ENCODE peak calls at places on chromosomes 7 and 10, in ten cellular contexts. C is fibroblast of gingiva; E is Ammon's horn; T is aorta; W is IMR-90; Z is C1 segment of cervical spinal cord; U is mucosa of gallbladder; K is NCI-H2029; P is effector CD4-positive, alpha-beta T cell; M is fibroblast of the conjunctiva. Y is an unnamed sample.

GRCh38 chr10:79184141-79184625 is 115.4 kb downstream of the ZMIZ1 start:
- DNase-seq in C (peak), E (no peak), T (no peak), W (peak), Z (no peak), U (peak), K (no peak), P (no peak), M (no peak), Y (no peak)

GRCh38 chr10:61761825-61762217 is 99.1 kb downstream of the CABCOCO1 start:
- DNase-seq in C (no peak), E (peak), T (no peak), W (no peak), Z (no peak), U (no peak), K (no peak), P (no peak), M (no peak), Y (no peak)

GRCh38 chr10:69362471-69362954 is 54.2 kb downstream of the TACR2 start:
- DNase-seq in C (peak), E (no peak), T (peak), W (peak), Z (no peak), U (peak), K (peak), P (no peak), M (peak), Y (peak)

GRCh38 chr7:106165328-106165727 is 53.2 kb upstream of the SYPL1 start:
- DNase-seq in C (peak), E (no peak), T (no peak), W (peak), Z (no peak), U (no peak), K (no peak), P (no peak), M (peak), Y (no peak)

GRCh38 chr7:152683297-152683696 is 7.4 kb upstream of the XRCC2 start:
- DNase-seq in C (no peak), E (no peak), T (no peak), W (no peak), Z (no peak), U (no peak), K (no peak), P (no peak), M (no peak), Y (no peak)

GRCh38 chr10:95835149-95835860 is 72.5 kb upstream of the CC2D2B start:
- DNase-seq in C (no peak), E (no peak), T (no peak), W (peak), Z (no peak), U (no peak), K (no peak), P (no peak), M (no peak), Y (no peak)

GRCh38 chr7:155408657-155409586 is 49.0 kb upstream of the EN2 start:
- DNase-seq in C (no peak), E (no peak), T (no peak), W (no peak), Z (no peak), U (no peak), K (no peak), P (no peak), M (no peak), Y (no peak)

GRCh38 chr7:104980969-104981670 is 32.9 kb upstream of the KMT2E start:
- DNase-seq in C (peak), E (peak), T (no peak), W (peak), Z (no peak), U (no peak), K (peak), P (no peak), M (no peak), Y (no peak)

GRCh38 chr10:133567119-133567518 is 1.7 kb upstream of the SYCE1 start:
- DNase-seq in C (no peak), E (no peak), T (no peak), W (no peak), Z (no peak), U (no peak), K (no peak), P (no peak), M (no peak), Y (no peak)

GRCh38 chr7:128954830-128955797 is 17.4 kb downstream of the IRF5 start:
- DNase-seq in C (peak), E (peak), T (peak), W (peak), Z (no peak), U (no peak), K (peak), P (no peak), M (peak), Y (no peak)

GRCh38 chr7:80361948-80362347 is 149.9 kb downstream of the GNAT3 start:
- DNase-seq in C (peak), E (no peak), T (no peak), W (no peak), Z (no peak), U (no peak), K (no peak), P (no peak), M (no peak), Y (no peak)

GRCh38 chr10:131656446-131656845 is 244.4 kb upstream of the PPP2R2D start:
- DNase-seq in C (no peak), E (no peak), T (peak), W (no peak), Z (no peak), U (no peak), K (no peak), P (no peak), M (no peak), Y (no peak)

GRCh38 chr7:146096994-146097393 is 19.6 kb upstream of the CNTNAP2 start:
- DNase-seq in C (no peak), E (no peak), T (no peak), W (no peak), Z (no peak), U (no peak), K (no peak), P (no peak), M (no peak), Y (no peak)

GRCh38 chr7:94417921-94418320 is 23.2 kb downstream of the COL1A2 start:
- DNase-seq in C (peak), E (peak), T (no peak), W (no peak), Z (no peak), U (no peak), K (no peak), P (no peak), M (no peak), Y (no peak)

GRCh38 chr7:91636129-91636724 is 244.3 kb downstream of the MTERF1 start:
- DNase-seq in C (no peak), E (no peak), T (no peak), W (no peak), Z (no peak), U (no peak), K (peak), P (no peak), M (no peak), Y (no peak)

GRCh38 chr7:138008588-138009349 is 6.9 kb upstream of the CREB3L2 start:
- DNase-seq in C (peak), E (peak), T (no peak), W (peak), Z (peak), U (no peak), K (peak), P (no peak), M (no peak), Y (peak)

GRCh38 chr10:70221030-70221429 is 12.2 kb downstream of the PPA1 start:
- DNase-seq in C (no peak), E (no peak), T (no peak), W (no peak), Z (no peak), U (no peak), K (no peak), P (no peak), M (no peak), Y (no peak)

GRCh38 chr7:134480730-134481129 is 21.8 kb upstream of the AKR1B1 start:
- DNase-seq in C (peak), E (no peak), T (no peak), W (peak), Z (no peak), U (peak), K (no peak), P (no peak), M (no peak), Y (no peak)

GRCh38 chr10:17022898-17023297 is 106.7 kb downstream of the CUBN start:
- DNase-seq in C (peak), E (no peak), T (no peak), W (no peak), Z (no peak), U (no peak), K (no peak), P (no peak), M (no peak), Y (no peak)

GRCh38 chr7:82961240-82961639 is 201.4 kb downstream of the PCLO start:
- DNase-seq in C (no peak), E (no peak), T (no peak), W (no peak), Z (no peak), U (no peak), K (no peak), P (no peak), M (no peak), Y (no peak)

GRCh38 chr10:114043532-114044250 is at the start of gene ADRB1:
- DNase-seq in C (peak), E (peak), T (peak), W (peak), Z (peak), U (peak), K (peak), P (peak), M (no peak), Y (peak)

GRCh38 chr7:2691223-2691818 is 3.3 kb downstream of the AMZ1 start:
- DNase-seq in C (no peak), E (no peak), T (no peak), W (no peak), Z (no peak), U (no peak), K (no peak), P (no peak), M (no peak), Y (no peak)

GRCh38 chr10:88131561-88132139 is 268.2 kb downstream of the PTEN start:
- DNase-seq in C (no peak), E (peak), T (peak), W (no peak), Z (no peak), U (peak), K (no peak), P (no peak), M (no peak), Y (no peak)

GRCh38 chr10:118287076-118287806 is 54.9 kb downstream of the FAM204A start:
- DNase-seq in C (no peak), E (no peak), T (no peak), W (no peak), Z (no peak), U (no peak), K (no peak), P (no peak), M (no peak), Y (no peak)

GRCh38 chr10:119391430-119392313 is 150.8 kb downstream of the RGS10 start:
- DNase-seq in C (peak), E (no peak), T (no peak), W (no peak), Z (no peak), U (no peak), K (no peak), P (no peak), M (no peak), Y (no peak)

GRCh38 chr7:151714201-151714600 is 162.7 kb downstream of the PRKAG2 start:
- DNase-seq in C (no peak), E (no peak), T (no peak), W (no peak), Z (no peak), U (no peak), K (no peak), P (no peak), M (no peak), Y (no peak)

GRCh38 chr7:14115706-14116105 is 126.2 kb upstream of the ETV1 start:
- DNase-seq in C (peak), E (no peak), T (no peak), W (no peak), Z (no peak), U (no peak), K (no peak), P (no peak), M (no peak), Y (no peak)

GRCh38 chr10:132036153-132036886 is 29.4 kb upstream of the JAKMIP3 start:
- DNase-seq in C (peak), E (peak), T (no peak), W (no peak), Z (peak), U (no peak), K (no peak), P (no peak), M (no peak), Y (no peak)

GRCh38 chr7:84701524-84702306 is 485.1 kb downstream of the SEMA3D start:
- DNase-seq in C (peak), E (no peak), T (peak), W (peak), Z (no peak), U (peak), K (no peak), P (no peak), M (peak), Y (no peak)

GRCh38 chr7:128381161-128381821 is 19.8 kb upstream of the PRRT4 start:
- DNase-seq in C (no peak), E (no peak), T (no peak), W (no peak), Z (no peak), U (no peak), K (no peak), P (no peak), M (no peak), Y (no peak)

GRCh38 chr10:124646483-124647352 is 97.5 kb downstream of the FAM53B start:
- DNase-seq in C (peak), E (peak), T (peak), W (peak), Z (no peak), U (peak), K (no peak), P (no peak), M (peak), Y (no peak)

GRCh38 chr7:70856889-70857511 is 274.9 kb upstream of the GALNT17 start:
- DNase-seq in C (peak), E (peak), T (peak), W (peak), Z (peak), U (peak), K (peak), P (peak), M (peak), Y (peak)

GRCh38 chr7:87600130-87601124 is at the start of gene ABCB1:
- DNase-seq in C (peak), E (peak), T (peak), W (peak), Z (no peak), U (peak), K (peak), P (peak), M (no peak), Y (peak)

GRCh38 chr7:154676422-154677073 is 326.4 kb downstream of the PAXIP1 start:
- DNase-seq in C (no peak), E (no peak), T (no peak), W (no peak), Z (no peak), U (no peak), K (no peak), P (no peak), M (no peak), Y (no peak)

GRCh38 chr10:127345231-127345965 is 149.0 kb upstream of the INSYN2A start:
- DNase-seq in C (no peak), E (no peak), T (no peak), W (no peak), Z (no peak), U (no peak), K (peak), P (no peak), M (no peak), Y (no peak)

GRCh38 chr10:11407939-11408338 is 203.5 kb downstream of the USP6NL start:
- DNase-seq in C (no peak), E (no peak), T (no peak), W (no peak), Z (no peak), U (no peak), K (no peak), P (no peak), M (no peak), Y (peak)

GRCh38 chr10:57141708-57142107 is 780.6 kb upstream of the ZWINT start:
- DNase-seq in C (no peak), E (no peak), T (no peak), W (no peak), Z (no peak), U (no peak), K (no peak), P (no peak), M (no peak), Y (no peak)

Y was measured in CD8-positive, alpha-beta memory T cell.